ENCODE peak calls at places on chromosomes 11 and 22, in seven cellular contexts. Y, F, Q, T, X, B and E are unnamed samples.
A peak's percentile ranks its signal among the peaks of the same experiment; 100 is the strongest.

GRCh38 chr11:118532852-118533768 is 2.1 kb downstream of the TMEM25 start:
- DNase-seq in Y (no peak), F (no peak), Q (no peak), T (no peak), X (no peak), B (no peak), E (no peak)

GRCh38 chr11:90669094-90669493 is 446.2 kb upstream of the CHORDC1 start:
- DNase-seq in Y (no peak), F (no peak), Q (no peak), T (no peak), X (no peak), B (no peak), E (no peak)

GRCh38 chr22:45971389-45972028 is 5.5 kb downstream of the WNT7B start:
- DNase-seq in Y (no peak), F (no peak), Q (peak; percentile 23), T (no peak), X (no peak), B (no peak), E (no peak)

GRCh38 chr22:49147171-49147570 is 680.5 kb downstream of the BRD1 start:
- DNase-seq in Y (no peak), F (no peak), Q (no peak), T (no peak), X (no peak), B (no peak), E (no peak)

GRCh38 chr11:92259861-92260260 is 35.2 kb downstream of the FAT3 start:
- DNase-seq in Y (no peak), F (no peak), Q (no peak), T (no peak), X (peak; percentile 23), B (no peak), E (no peak)

GRCh38 chr22:29524440-29525191 is 28.9 kb downstream of the THOC5 start:
- DNase-seq in Y (peak; percentile 75), F (no peak), Q (peak; percentile 6), T (no peak), X (peak; percentile 55), B (no peak), E (peak; percentile 17)

GRCh38 chr11:74212533-74212932 is 41.4 kb downstream of the PPME1 start:
- DNase-seq in Y (no peak), F (no peak), Q (peak; percentile 11), T (no peak), X (no peak), B (no peak), E (no peak)

GRCh38 chr11:65793144-65793581 is 6.3 kb downstream of the OVOL1 start:
- DNase-seq in Y (no peak), F (no peak), Q (no peak), T (no peak), X (no peak), B (no peak), E (no peak)

GRCh38 chr11:16804104-16804947 is 65.9 kb downstream of the C11orf58 start:
- DNase-seq in Y (peak; percentile 66), F (peak; percentile 32), Q (no peak), T (no peak), X (no peak), B (peak; percentile 66), E (no peak)

GRCh38 chr11:19101803-19102520 is 15.0 kb upstream of the ZDHHC13 start:
- DNase-seq in Y (no peak), F (no peak), Q (peak; percentile 18), T (no peak), X (no peak), B (no peak), E (no peak)

GRCh38 chr11:104650234-104650633 is 248.0 kb downstream of the CASP12 start:
- DNase-seq in Y (no peak), F (no peak), Q (no peak), T (no peak), X (no peak), B (no peak), E (no peak)

GRCh38 chr22:45867906-45868555 is 108.9 kb downstream of the WNT7B start:
- DNase-seq in Y (no peak), F (peak; percentile 24), Q (no peak), T (no peak), X (no peak), B (no peak), E (no peak)

GRCh38 chr11:34266090-34266912 is 91.5 kb downstream of the ABTB2 start:
- DNase-seq in Y (no peak), F (peak; percentile 80), Q (peak; percentile 98), T (no peak), X (no peak), B (peak; percentile 53), E (peak; percentile 83)

GRCh38 chr11:68954970-68955958 is 25.5 kb downstream of the MRGPRD start:
- DNase-seq in Y (peak; percentile 83), F (peak; percentile 62), Q (peak; percentile 21), T (peak; percentile 64), X (no peak), B (peak; percentile 62), E (no peak)

GRCh38 chr11:30018443-30018842 is 1.6 kb upstream of the KCNA4 start:
- DNase-seq in Y (no peak), F (no peak), Q (no peak), T (no peak), X (no peak), B (no peak), E (no peak)

GRCh38 chr11:46669606-46670243 is 30.7 kb downstream of the ARHGAP1 start:
- DNase-seq in Y (no peak), F (peak; percentile 32), Q (no peak), T (no peak), X (no peak), B (peak; percentile 25), E (no peak)

GRCh38 chr11:119863811-119864601 is 135.0 kb upstream of the NECTIN1 start:
- DNase-seq in Y (peak; percentile 38), F (no peak), Q (no peak), T (no peak), X (no peak), B (no peak), E (no peak)

GRCh38 chr22:30884211-30885000 is 84.2 kb downstream of the MORC2 start:
- DNase-seq in Y (peak; percentile 57), F (peak; percentile 63), Q (no peak), T (peak; percentile 12), X (no peak), B (peak; percentile 22), E (no peak)

GRCh38 chr22:21042978-21043855 is 2.5 kb upstream of the LRRC74B start:
- DNase-seq in Y (peak; percentile 22), F (no peak), Q (no peak), T (peak; percentile 29), X (no peak), B (peak; percentile 13), E (peak; percentile 27)

GRCh38 chr22:17997456-17997855 is 26.9 kb downstream of the MICAL3 start:
- DNase-seq in Y (no peak), F (no peak), Q (no peak), T (no peak), X (no peak), B (peak; percentile 54), E (no peak)

GRCh38 chr11:45657496-45658260 is 7.7 kb downstream of the CHST1 start:
- DNase-seq in Y (no peak), F (no peak), Q (no peak), T (no peak), X (no peak), B (no peak), E (no peak)

GRCh38 chr11:95143106-95143681 is 53.5 kb downstream of the ENDOD1 start:
- DNase-seq in Y (no peak), F (no peak), Q (no peak), T (no peak), X (no peak), B (no peak), E (peak; percentile 71)

GRCh38 chr11:46247090-46247489 is 30.4 kb upstream of the CREB3L1 start:
- DNase-seq in Y (no peak), F (no peak), Q (peak; percentile 52), T (no peak), X (no peak), B (no peak), E (peak; percentile 94)

GRCh38 chr22:48581821-48582469 is 1245.7 kb downstream of the BRD1 start:
- DNase-seq in Y (no peak), F (no peak), Q (no peak), T (peak; percentile 14), X (no peak), B (no peak), E (peak; percentile 12)

GRCh38 chr22:27805841-27806240 is 4.3 kb upstream of the MN1 start:
- DNase-seq in Y (no peak), F (no peak), Q (no peak), T (no peak), X (no peak), B (no peak), E (no peak)
- H3K27me3 ChIP-seq in Y (peaks cover 8% of the 10 kb centered on the region), F (no peaks in the 10 kb centered on the region), Q (no peaks in the 10 kb centered on the region), T (peaks cover 2% of the 10 kb centered on the region), X (no peaks in the 10 kb centered on the region), B (no peaks in the 10 kb centered on the region), E (no peaks in the 10 kb centered on the region)

DNA sequence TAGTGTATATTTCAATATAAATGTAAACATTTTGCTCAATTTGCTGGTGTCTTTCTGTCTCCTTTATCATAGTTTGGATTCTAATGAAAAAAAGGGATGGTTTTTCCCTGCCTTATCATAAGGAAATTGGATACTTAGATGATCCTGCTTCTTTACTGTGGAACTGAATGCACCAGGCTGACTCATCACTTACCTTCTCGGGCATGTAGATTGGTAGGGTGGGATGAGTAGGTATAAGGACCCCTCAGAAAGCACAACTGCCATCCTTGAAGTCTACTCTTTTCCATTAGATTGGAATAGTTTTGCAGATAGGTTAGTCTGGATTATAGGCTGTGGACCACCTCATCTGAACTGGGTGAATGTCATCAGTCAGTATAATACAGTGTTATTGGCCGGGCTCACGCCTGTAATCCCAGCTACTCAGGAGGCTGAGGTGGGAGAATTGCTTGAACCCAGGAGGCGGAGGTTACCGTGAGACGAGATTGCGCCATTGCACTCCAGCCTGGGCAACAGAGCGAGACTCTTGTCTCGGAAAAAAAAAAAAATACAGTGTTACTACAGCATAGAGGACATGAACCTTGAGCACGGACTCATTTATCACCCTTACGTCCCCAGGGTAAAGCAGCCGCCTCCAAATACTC is 7.4 kb upstream of the SIDT2 start:
- DNase-seq in Y (no peak), F (no peak), Q (no peak), T (no peak), X (no peak), B (no peak), E (no peak)
- H3K36me3 ChIP-seq in Y (peaks cover 60% of the 10 kb centered on the region), F (peaks cover 35% of the 10 kb centered on the region), Q (peaks cover 20% of the 10 kb centered on the region), T (no peaks in the 10 kb centered on the region), X (peaks cover 32% of the 10 kb centered on the region), B (peaks cover 39% of the 10 kb centered on the region), E (peaks cover 55% of the 10 kb centered on the region)

GRCh38 chr11:1676254-1676740 is 20.7 kb upstream of the KRTAP5-6 start:
- DNase-seq in Y (no peak), F (no peak), Q (no peak), T (no peak), X (no peak), B (no peak), E (no peak)
- H3K27me3 ChIP-seq in Y (no peaks in the 10 kb centered on the region), F (no peaks in the 10 kb centered on the region), Q (peaks cover 51% of the 10 kb centered on the region), T (peaks cover 6% of the 10 kb centered on the region), X (no peaks in the 10 kb centered on the region), B (no peaks in the 10 kb centered on the region), E (peaks cover 32% of the 10 kb centered on the region)

DNA sequence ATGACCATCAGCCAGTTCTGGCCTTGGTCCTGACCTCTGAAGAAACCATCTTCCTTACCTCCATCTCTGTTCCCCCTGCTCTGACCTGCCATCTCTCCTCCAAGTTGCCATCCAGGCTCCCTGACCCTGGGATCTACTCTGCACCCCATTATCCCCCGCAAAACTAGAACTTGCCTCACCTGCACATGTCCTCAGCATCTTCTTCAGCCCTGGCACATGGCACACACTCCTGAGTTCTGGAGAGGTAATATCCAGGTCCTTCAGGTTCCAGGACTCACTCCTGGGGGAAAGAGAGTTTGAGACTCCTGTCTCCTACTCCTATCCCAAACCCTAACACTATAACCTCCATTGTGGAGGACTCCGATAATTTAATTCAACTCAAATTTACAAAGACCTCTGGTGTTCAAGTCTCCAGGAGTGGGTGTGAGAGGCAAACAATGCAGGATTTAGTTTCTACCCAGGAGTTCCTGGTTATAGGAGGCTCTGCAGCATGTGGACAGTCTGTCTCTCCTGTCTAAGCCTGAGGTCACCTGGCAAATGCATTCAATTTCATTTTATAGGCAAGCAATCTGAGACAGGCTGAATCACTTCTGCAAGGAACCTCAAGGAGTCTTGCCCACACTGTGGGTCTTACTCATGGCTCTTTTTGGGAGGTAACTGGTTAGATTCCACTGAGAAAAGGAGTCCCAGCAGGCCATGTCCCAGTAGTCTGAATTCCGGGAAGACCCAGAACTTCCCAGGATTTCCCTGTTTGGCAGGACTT is 7.3 kb downstream of the TRIM21 start:
- DNase-seq in Y (no peak), F (no peak), Q (no peak), T (no peak), X (no peak), B (no peak), E (no peak)
- H3K36me3 ChIP-seq in Y (peaks cover 80% of the 10 kb centered on the region), F (peaks cover 56% of the 10 kb centered on the region), Q (peaks cover 20% of the 10 kb centered on the region), T (peaks cover 5% of the 10 kb centered on the region), X (no peaks in the 10 kb centered on the region), B (peaks cover 66% of the 10 kb centered on the region), E (no peaks in the 10 kb centered on the region)